ENCODE peak calls at places on chromosomes 7 and 10, in four cellular contexts. One of them, this sample, is unnamed.

GRCh38 chr10:132877473-132877872 is 64.9 kb downstream of the CFAP46 start:
- DNase-seq in HepG2: no peak
- DNase-seq in K562: no peak
- DNase-seq in HEK293T: no peak
- DNase-seq in this sample: no peak

GRCh38 chr10:27457261-27457945 is 46.7 kb upstream of the RAB18 start:
- DNase-seq in HepG2: no peak
- DNase-seq in K562: no peak
- DNase-seq in HEK293T: no peak
- DNase-seq in this sample: no peak

GRCh38 chr7:98233241-98234070 is 18.6 kb downstream of the TECPR1 start:
- DNase-seq in HepG2: no peak
- DNase-seq in K562: peak; percentile 7
- DNase-seq in HEK293T: no peak
- DNase-seq in this sample: no peak

GRCh38 chr7:125061776-125062397 is 132.3 kb upstream of the POT1 start:
- DNase-seq in HepG2: no peak
- DNase-seq in K562: no peak
- DNase-seq in HEK293T: no peak
- DNase-seq in this sample: no peak

GRCh38 chr7:74522281-74522905 is 68.7 kb downstream of the GTF2IRD1 start:
- DNase-seq in HepG2: no peak
- DNase-seq in K562: no peak
- DNase-seq in HEK293T: no peak
- DNase-seq in this sample: no peak

GRCh38 chr7:20651960-20652544 is 36.6 kb downstream of the ABCB5 start:
- DNase-seq in HepG2: no peak
- DNase-seq in K562: peak; percentile 11
- DNase-seq in HEK293T: peak; percentile 12
- DNase-seq in this sample: no peak

GRCh38 chr10:97828721-97829120 is 20.9 kb upstream of the GOLGA7B start:
- DNase-seq in HepG2: no peak
- DNase-seq in K562: no peak
- DNase-seq in HEK293T: no peak
- DNase-seq in this sample: no peak

GRCh38 chr7:120792861-120793130 is 65.1 kb downstream of the TSPAN12 start:
- DNase-seq in HepG2: no peak
- DNase-seq in K562: no peak
- DNase-seq in HEK293T: no peak
- DNase-seq in this sample: no peak

GRCh38 chr7:153567426-153567825 is 484.8 kb upstream of the DPP6 start:
- DNase-seq in HepG2: no peak
- DNase-seq in K562: no peak
- DNase-seq in HEK293T: no peak
- DNase-seq in this sample: no peak

GRCh38 chr10:26367771-26368170 is 70.4 kb upstream of the APBB1IP start:
- DNase-seq in HepG2: peak; percentile 19
- DNase-seq in K562: peak; percentile 26
- DNase-seq in HEK293T: peak; percentile 53
- DNase-seq in this sample: peak; percentile 76

GRCh38 chr10:75012471-75012870 is 99.0 kb upstream of the SAMD8 start:
- DNase-seq in HepG2: no peak
- DNase-seq in K562: no peak
- DNase-seq in HEK293T: no peak
- DNase-seq in this sample: no peak

GRCh38 chr7:17206354-17206905 is 92.0 kb upstream of the AHR start:
- DNase-seq in HepG2: peak; percentile 98
- DNase-seq in K562: no peak
- DNase-seq in HEK293T: no peak
- DNase-seq in this sample: no peak

GRCh38 chr10:77544607-77545006 is 93.0 kb downstream of the KCNMA1 start:
- DNase-seq in HepG2: no peak
- DNase-seq in K562: no peak
- DNase-seq in HEK293T: no peak
- DNase-seq in this sample: no peak

GRCh38 chr10:69641261-69641980 is 11.4 kb downstream of the FAM241B start:
- DNase-seq in HepG2: no peak
- DNase-seq in K562: no peak
- DNase-seq in HEK293T: no peak
- DNase-seq in this sample: no peak

GRCh38 chr7:19009936-19010280 is 107.5 kb downstream of the TWIST1 start:
- DNase-seq in HepG2: no peak
- DNase-seq in K562: no peak
- DNase-seq in HEK293T: no peak
- DNase-seq in this sample: no peak

GRCh38 chr7:111266613-111267012 is 175.7 kb downstream of the LRRN3 start:
- DNase-seq in HepG2: peak; percentile 30
- DNase-seq in K562: no peak
- DNase-seq in HEK293T: no peak
- DNase-seq in this sample: no peak

GRCh38 chr10:111758593-111758992 is 425.0 kb downstream of the GPAM start:
- DNase-seq in HepG2: no peak
- DNase-seq in K562: no peak
- DNase-seq in HEK293T: no peak
- DNase-seq in this sample: no peak

GRCh38 chr10:111762114-111762513 is 421.5 kb downstream of the GPAM start:
- DNase-seq in HepG2: no peak
- DNase-seq in K562: no peak
- DNase-seq in HEK293T: no peak
- DNase-seq in this sample: peak; percentile 11

DNA sequence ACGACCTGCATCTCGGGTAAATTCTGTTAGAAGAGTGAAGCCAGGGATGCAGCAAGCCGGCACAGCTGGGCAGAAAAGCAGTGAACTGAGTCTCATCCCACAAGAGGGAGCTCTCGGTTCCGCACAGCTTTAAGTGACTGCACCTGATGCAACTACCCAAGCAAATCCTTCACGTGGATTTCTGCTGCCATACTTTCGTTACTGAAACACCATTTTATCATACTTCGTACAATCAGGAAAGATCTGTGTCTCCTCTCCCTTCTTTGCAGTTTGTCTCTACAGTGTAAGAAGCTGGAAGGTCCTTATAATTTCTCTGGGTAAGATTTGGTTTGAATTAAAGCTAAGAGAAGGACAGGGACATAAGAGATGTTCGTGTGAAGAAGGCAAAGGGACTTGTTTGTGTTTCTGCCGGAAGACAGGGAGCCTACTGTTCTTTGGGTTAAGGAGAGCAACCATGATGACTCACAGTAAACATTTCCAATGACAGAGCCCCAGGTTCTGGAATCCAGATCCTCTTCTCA is 427.0 kb downstream of the GPAM start:
- DNase-seq in HepG2: peak; percentile 46
- DNase-seq in K562: no peak
- DNase-seq in HEK293T: peak; percentile 62
- DNase-seq in this sample: peak; percentile 74
- TF ChIP-seq ELF4 in HepG2: no peak
- TF ChIP-seq ELF4 in K562: no peak
- TF ChIP-seq ELF4 in HEK293T: no peak
- TF ChIP-seq ELF4 in this sample: no peak

GRCh38 chr7:23494009-23494408 is 23.7 kb upstream of the IGF2BP3 start:
- DNase-seq in HepG2: no peak
- DNase-seq in K562: no peak
- DNase-seq in HEK293T: no peak
- DNase-seq in this sample: no peak
- TF ChIP-seq ELF4 in HepG2: no peak
- TF ChIP-seq ELF4 in K562: no peak
- TF ChIP-seq ELF4 in HEK293T: no peak
- TF ChIP-seq ELF4 in this sample: no peak

DNA sequence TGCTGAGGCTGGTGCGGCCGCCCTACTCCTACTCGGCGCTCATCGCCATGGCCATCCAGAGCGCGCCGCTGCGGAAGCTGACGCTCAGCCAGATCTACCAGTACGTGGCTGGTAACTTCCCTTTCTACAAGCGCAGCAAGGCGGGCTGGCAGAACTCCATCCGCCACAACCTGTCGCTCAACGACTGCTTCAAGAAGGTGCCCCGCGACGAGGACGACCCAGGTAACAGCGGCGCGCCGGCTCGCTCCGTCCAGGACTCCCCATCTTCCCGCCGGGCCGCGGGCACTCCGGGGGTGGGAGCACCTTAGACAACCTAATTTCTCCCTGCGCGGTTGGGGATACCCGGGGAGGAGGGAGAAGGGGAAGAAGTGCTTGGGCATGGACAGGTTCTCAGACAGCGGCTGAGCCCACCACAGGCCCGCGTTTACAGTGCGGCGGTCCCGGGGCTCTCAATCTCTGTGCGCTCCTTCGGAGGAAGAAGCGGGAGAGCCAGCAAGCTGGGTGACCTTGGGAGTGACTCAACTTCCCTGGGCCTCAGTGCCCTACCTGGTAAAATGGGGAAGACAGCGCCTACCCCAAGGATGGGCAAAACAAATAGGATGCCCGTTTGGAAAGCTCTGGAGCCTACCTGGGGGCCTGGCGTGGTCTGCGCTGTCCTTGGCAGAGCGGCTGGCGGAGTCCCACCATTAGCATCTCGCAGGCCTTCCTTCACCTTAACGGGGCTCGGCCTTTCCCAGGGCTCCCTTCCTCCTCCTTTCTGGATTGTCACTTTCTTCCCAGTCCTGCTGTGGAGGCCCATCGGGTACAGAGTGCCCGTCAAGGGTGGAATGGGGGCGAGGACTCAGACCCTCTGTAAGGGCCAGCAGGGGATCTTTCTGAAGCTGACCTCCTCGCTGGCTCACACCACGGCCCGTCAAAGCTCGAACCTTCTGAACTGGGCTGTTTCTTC is 852 bp downstream of the FOXI2 start:
- DNase-seq in HepG2: no peak
- DNase-seq in K562: no peak
- DNase-seq in HEK293T: no peak
- DNase-seq in this sample: peak; percentile 33
- TF ChIP-seq ELF4 in HepG2: no peak
- TF ChIP-seq ELF4 in K562: no peak
- TF ChIP-seq ELF4 in HEK293T: no peak
- TF ChIP-seq ELF4 in this sample: no peak

GRCh38 chr10:11823122-11823988 is at the start of gene PROSER2:
- DNase-seq in HepG2: no peak
- DNase-seq in K562: peak; percentile 82
- DNase-seq in HEK293T: peak; percentile 75
- DNase-seq in this sample: peak; percentile 47
- TF ChIP-seq ELF4 in HepG2: no peak
- TF ChIP-seq ELF4 in K562: no peak
- TF ChIP-seq ELF4 in HEK293T: no peak
- TF ChIP-seq ELF4 in this sample: no peak

DNA sequence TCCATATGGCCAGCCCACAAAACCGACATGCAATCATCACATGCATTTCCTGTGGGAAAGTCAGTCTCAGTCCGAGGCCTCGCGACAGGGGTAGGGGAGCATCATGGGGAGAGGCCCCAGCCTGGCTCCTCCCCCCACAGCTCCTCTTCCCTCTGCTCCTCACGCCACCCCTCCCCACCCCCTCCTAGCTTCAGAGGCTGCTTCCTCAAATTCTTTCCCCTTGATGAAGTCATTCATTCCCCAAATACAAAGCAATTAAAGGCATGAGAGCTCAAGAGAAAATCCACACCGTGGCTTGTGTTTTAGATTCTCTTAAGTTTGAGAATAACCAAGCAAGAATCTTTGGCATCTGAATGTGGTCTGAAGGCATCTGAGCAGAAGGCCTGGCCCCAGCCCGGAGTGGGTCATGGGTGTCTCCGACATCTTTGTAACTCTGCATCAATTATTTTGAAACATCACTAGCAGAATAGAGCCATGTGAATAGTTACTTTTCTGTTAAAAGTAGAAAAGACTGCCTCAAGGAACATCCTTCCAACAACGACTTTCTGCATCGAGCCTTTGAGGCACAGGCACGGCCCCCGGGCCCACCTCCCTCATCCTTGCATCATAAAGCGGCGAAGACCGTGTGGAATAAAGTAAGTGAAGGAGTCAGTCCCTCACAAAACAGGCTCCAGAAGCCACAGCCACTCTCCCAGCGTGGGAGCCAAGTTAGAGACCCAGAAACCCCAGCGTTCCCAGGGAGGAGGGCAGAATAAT is 90.9 kb downstream of the DIP2C start:
- DNase-seq in HepG2: no peak
- DNase-seq in K562: no peak
- DNase-seq in HEK293T: no peak
- DNase-seq in this sample: no peak
- TF ChIP-seq ELF4 in HepG2: no peak
- TF ChIP-seq ELF4 in K562: no peak
- TF ChIP-seq ELF4 in HEK293T: no peak
- TF ChIP-seq ELF4 in this sample: no peak

GRCh38 chr10:101566333-101567164 is 21.5 kb downstream of the POLL start:
- DNase-seq in HepG2: no peak
- DNase-seq in K562: peak; percentile 71
- DNase-seq in HEK293T: peak; percentile 64
- DNase-seq in this sample: peak; percentile 62
- TF ChIP-seq ELF4 in HepG2: no peak
- TF ChIP-seq ELF4 in K562: no peak
- TF ChIP-seq ELF4 in HEK293T: no peak
- TF ChIP-seq ELF4 in this sample: no peak

This sample was measured in WTC11.